ENCODE peak calls at places on chromosomes 11 and 22, in six cellular contexts. N, B, V, R, X and Y are unnamed samples.

GRCh38 chr22:29230916-29231875 is 25.5 kb downstream of the EMID1 start:
- DNase-seq in N (no peak), B (no peak), V (peak; percentile 56), R (no peak), X (no peak), Y (no peak)

GRCh38 chr22:19663821-19664325 is 50.4 kb upstream of the SEPTIN5 start:
- DNase-seq in N (peak; percentile 70), B (peak; percentile 36), V (no peak), R (no peak), X (no peak), Y (peak; percentile 3)

GRCh38 chr22:33853200-33854097 is 66.8 kb downstream of the LARGE1 start:
- DNase-seq in N (peak; percentile 77), B (peak; percentile 66), V (no peak), R (no peak), X (peak; percentile 42), Y (peak; percentile 63)

GRCh38 chr22:39155421-39155820 is 2.9 kb upstream of the CBX7 start:
- DNase-seq in N (no peak), B (no peak), V (no peak), R (no peak), X (no peak), Y (no peak)

GRCh38 chr11:1486054-1486825 is at the start of gene MOB2:
- DNase-seq in N (no peak), B (peak; percentile 39), V (peak; percentile 66), R (no peak), X (no peak), Y (peak; percentile 47)

GRCh38 chr22:36853407-36854099 is 7.3 kb upstream of the NCF4 start:
- DNase-seq in N (peak; percentile 18), B (no peak), V (peak; percentile 81), R (peak; percentile 79), X (peak; percentile 61), Y (peak; percentile 78)

GRCh38 chr11:774873-775592 is 2.3 kb downstream of the GATD1 start:
- DNase-seq in N (peak; percentile 22), B (no peak), V (peak; percentile 60), R (no peak), X (no peak), Y (no peak)

GRCh38 chr11:58561394-58562102 is 14.1 kb downstream of the LPXN start:
- DNase-seq in N (peak; percentile 18), B (no peak), V (no peak), R (no peak), X (peak; percentile 40), Y (no peak)

GRCh38 chr11:73237471-73238290 is 19.6 kb downstream of the P2RY2 start:
- DNase-seq in N (peak; percentile 22), B (no peak), V (peak; percentile 56), R (no peak), X (no peak), Y (no peak)

DNA sequence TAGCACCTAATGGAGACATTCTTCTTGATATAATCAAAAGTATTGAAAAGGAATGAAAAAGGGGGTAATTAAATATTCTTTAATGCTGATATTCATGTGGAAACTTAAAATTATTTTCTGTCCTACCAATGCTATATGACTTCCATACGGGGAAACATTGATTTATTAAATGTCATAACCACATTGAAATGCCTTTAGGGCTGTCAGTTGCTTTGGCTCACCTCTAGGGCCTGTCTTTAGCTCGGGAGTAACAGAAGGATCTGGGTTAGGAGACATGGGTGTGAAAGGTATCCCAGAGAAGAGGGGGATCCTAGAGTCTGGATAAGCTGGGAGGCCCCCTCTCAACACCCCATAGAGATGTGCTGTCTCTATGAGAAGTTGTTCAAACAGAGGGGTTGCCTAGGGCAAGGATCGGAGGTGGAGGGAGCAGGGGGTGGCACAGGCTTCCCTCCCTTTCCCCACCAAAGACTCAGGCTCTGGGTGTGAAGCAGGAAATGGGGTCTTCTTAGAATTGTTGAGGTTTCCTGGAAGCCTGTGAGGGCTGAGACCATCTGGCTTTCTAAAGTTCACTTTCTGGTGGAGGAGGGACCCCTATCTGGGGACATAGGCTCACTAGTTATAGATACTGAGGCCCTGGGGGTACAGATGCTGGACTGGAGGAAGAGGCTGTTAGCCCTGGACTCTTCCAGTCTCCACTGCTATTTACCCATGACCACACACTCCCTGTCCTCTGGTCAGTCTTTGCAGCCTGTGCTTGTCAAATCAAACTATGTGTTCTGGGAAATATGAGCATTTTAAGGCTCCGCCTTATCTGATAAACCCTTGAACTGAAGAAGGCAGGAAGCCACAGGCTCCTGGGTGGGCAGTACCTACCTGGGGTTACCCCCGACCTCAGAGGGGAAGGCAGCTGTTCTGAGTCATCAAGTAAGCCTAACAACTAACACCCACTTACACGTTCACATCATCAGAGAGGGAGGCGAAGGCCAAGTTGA is 55.8 kb upstream of the RRAS2 start:
- DNase-seq in N (no peak), B (no peak), V (no peak), R (peak; percentile 66), X (no peak), Y (peak; percentile 48)
- TF ChIP-seq CTCF in N (peak; percentile 15), B (no peak), V (no peak), R (no peak), X (no peak), Y (no peak)

GRCh38 chr11:135075740-135076139 is 663.7 kb upstream of the B3GAT1 start:
- DNase-seq in N (peak; percentile 24), B (peak; percentile 57), V (peak; percentile 79), R (peak; percentile 9), X (peak; percentile 83), Y (no peak)
- TF ChIP-seq CTCF in N (no peak), B (peak; percentile 53), V (peak; percentile 2), R (peak; percentile 61), X (no peak), Y (peak; percentile 37)

DNA sequence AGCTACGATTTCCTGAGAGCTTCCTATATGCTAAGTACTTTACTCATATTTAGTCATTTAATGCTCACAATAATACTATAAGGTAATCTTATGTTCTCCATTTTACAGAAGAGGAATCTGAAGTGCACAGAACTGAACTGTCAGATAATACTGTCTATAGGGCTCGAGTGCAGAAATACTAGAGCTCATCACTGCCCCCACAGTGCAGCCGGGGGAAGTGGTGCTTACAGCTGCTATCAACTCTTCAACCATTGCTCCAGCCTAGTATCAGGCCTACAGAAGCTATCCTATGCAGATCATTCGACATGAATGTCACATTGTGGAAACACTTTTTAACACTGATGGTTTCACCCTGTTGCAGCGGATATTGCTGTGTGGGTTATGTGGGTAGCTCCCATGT is 929.9 kb downstream of the NTM start:
- DNase-seq in N (no peak), B (no peak), V (no peak), R (no peak), X (no peak), Y (no peak)
- TF ChIP-seq CTCF in N (peak; percentile 41), B (no peak), V (no peak), R (no peak), X (no peak), Y (peak; percentile 16)

DNA sequence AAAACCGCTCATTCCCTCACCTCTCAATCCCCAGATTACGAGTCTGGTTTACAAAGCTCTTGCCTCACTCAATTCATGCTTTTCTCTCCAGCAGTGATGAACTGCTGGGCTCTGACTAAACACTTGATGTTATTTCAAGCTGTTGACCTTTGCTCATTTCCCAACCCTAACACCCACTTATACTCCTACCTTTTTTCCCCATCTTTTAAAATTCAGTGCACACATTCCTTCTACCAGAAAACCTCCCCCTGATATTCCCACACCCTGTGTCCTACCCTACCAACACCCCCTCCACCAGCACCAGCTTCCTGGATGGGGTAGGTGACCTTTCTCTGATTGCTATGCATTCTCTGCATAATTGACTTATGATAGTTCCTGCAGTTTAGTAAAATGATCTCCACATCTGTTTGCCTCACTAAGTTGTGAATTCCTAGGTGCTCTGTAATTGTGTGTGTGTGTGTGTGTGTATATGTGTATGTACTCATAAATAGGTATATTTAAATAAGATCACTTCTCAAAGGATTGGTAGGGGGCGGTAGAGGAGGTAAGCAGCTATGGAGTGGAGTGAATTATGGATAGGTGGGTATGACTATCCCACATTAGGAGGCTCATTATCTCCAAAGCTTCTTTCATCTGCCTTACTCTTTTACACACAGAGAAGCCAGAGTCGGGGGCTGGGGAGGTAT is 842 bp downstream of the HEPACAM start:
- DNase-seq in N (peak; percentile 86), B (no peak), V (no peak), R (no peak), X (peak; percentile 8), Y (no peak)
- TF ChIP-seq CTCF in N (peak; percentile 17), B (no peak), V (no peak), R (no peak), X (no peak), Y (no peak)

DNA sequence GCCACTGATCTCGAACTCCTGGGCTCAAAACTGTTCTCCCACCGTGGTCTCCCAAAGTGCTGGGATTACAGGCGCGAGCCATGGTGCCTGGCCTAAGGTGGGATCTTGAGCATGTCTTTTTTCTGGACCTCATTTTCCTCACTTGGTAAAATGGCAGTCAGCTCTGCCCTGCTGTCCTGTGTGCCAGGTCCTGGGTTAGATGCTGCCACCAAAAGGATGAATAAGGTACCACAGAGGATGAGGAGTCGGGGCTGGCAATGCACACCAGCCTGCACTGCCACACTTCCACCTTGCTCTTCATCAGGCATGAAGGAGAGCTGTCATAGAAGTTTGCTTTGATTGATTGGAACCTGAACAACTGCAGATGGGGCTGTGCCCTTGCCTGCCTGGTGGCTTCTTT is 32.3 kb downstream of the ACO2 start:
- DNase-seq in N (no peak), B (no peak), V (no peak), R (no peak), X (peak; percentile 44), Y (peak; percentile 65)
- TF ChIP-seq CTCF in N (peak; percentile 34), B (no peak), V (no peak), R (no peak), X (peak; percentile 20), Y (no peak)